ENCODE peak calls at places on chromosomes 4 and X, in six cellular contexts. D is endodermal cell; Q is dermis blood vessel endothelial cell; U is mucosa of gallbladder; W is stimulated activated CD4-positive, alpha-beta T cell treated with anti-CD3 and anti-CD28 coated beads, Interleukin-2, amount 100 ng/mL, for 48 hours; T is NCI-H1105. A is an unnamed sample.

GRCh38 chrX:38277136-38277535 is 50.2 kb downstream of the RPGR start:
- DNase-seq in D (no peak), Q (no peak), U (no peak), W (no peak), T (no peak), A (no peak)

GRCh38 chr4:20544645-20545044 is 155.6 kb upstream of the PACRGL start:
- DNase-seq in D (no peak), Q (peak), U (no peak), W (no peak), T (no peak), A (no peak)

GRCh38 chr4:163462556-163462955 is 11.0 kb downstream of the TKTL2 start:
- DNase-seq in D (no peak), Q (no peak), U (no peak), W (no peak), T (no peak), A (no peak)

GRCh38 chr4:46937493-46937892 is 28.4 kb upstream of the COX7B2 start:
- DNase-seq in D (no peak), Q (peak), U (no peak), W (no peak), T (no peak), A (no peak)

GRCh38 chr4:72557021-72557420 is 12.0 kb downstream of the ADAMTS3 start:
- DNase-seq in D (no peak), Q (no peak), U (no peak), W (no peak), T (no peak), A (no peak)

GRCh38 chr4:159103406-159104131 is 690 bp downstream of the RAPGEF2 start:
- DNase-seq in D (peak), Q (peak), U (no peak), W (peak), T (peak), A (peak)

GRCh38 chrX:2502120-2502667 is 1.4 kb upstream of the DHRSX start:
- DNase-seq in D (no peak), Q (no peak), U (no peak), W (no peak), T (no peak), A (no peak)

GRCh38 chr4:6263541-6264540 is 5.8 kb upstream of the WFS1 start:
- DNase-seq in D (peak), Q (peak), U (peak), W (no peak), T (no peak), A (no peak)

GRCh38 chrX:38095971-38096529 is 89.7 kb downstream of the SYTL5 start:
- DNase-seq in D (no peak), Q (peak), U (no peak), W (no peak), T (no peak), A (no peak)

GRCh38 chr4:148225639-148226038 is 216.6 kb downstream of the NR3C2 start:
- DNase-seq in D (no peak), Q (peak), U (no peak), W (no peak), T (no peak), A (no peak)